ENCODE peak calls at places on chromosomes 13 and 19, in five cellular contexts. One of them, this sample, is unnamed. For H3K27me3, the result is how much of the 10 kb centered on the place peaks cover.

GRCh38 chr13:41960195-41960699 is 662 bp downstream of the VWA8 start:
- DNase-seq in tibial artery: no peak
- DNase-seq in heart right ventricle: no peak
- DNase-seq in cardiac muscle cell: peak
- DNase-seq in brain microvascular endothelial cell: no peak
- DNase-seq in this sample: no peak

GRCh38 chr13:101493541-101493940 is 41.1 kb downstream of the ITGBL1 start:
- DNase-seq in brain microvascular endothelial cell: no peak
- DNase-seq in cardiac muscle cell: no peak
- DNase-seq in heart right ventricle: no peak
- DNase-seq in tibial artery: no peak
- DNase-seq in this sample: no peak

GRCh38 chr19:42634409-42635232 is 39.9 kb upstream of the CEACAM8 start:
- DNase-seq in cardiac muscle cell: peak
- DNase-seq in brain microvascular endothelial cell: peak
- DNase-seq in heart right ventricle: no peak
- DNase-seq in tibial artery: no peak
- DNase-seq in this sample: no peak

GRCh38 chr19:35291259-35291658 is 702 bp upstream of the MAG start:
- DNase-seq in heart right ventricle: no peak
- DNase-seq in brain microvascular endothelial cell: no peak
- DNase-seq in cardiac muscle cell: no peak
- DNase-seq in tibial artery: no peak
- DNase-seq in this sample: no peak

GRCh38 chr13:50392977-50393376 is 377.7 kb downstream of the KCNRG start:
- DNase-seq in brain microvascular endothelial cell: no peak
- DNase-seq in heart right ventricle: no peak
- DNase-seq in tibial artery: no peak
- DNase-seq in cardiac muscle cell: no peak
- DNase-seq in this sample: no peak

GRCh38 chr13:73702419-73703071 is 431.7 kb downstream of the KLF12 start:
- DNase-seq in brain microvascular endothelial cell: no peak
- DNase-seq in cardiac muscle cell: no peak
- DNase-seq in tibial artery: no peak
- DNase-seq in heart right ventricle: no peak
- DNase-seq in this sample: no peak

GRCh38 chr13:36543671-36544070 is 111.4 kb downstream of the CCNA1 start:
- DNase-seq in cardiac muscle cell: no peak
- DNase-seq in heart right ventricle: no peak
- DNase-seq in brain microvascular endothelial cell: no peak
- DNase-seq in tibial artery: no peak
- DNase-seq in this sample: no peak

GRCh38 chr13:43776680-43777079 is 10.1 kb downstream of the ENOX1 start:
- DNase-seq in brain microvascular endothelial cell: peak
- DNase-seq in cardiac muscle cell: peak
- DNase-seq in heart right ventricle: no peak
- DNase-seq in tibial artery: no peak
- DNase-seq in this sample: no peak

GRCh38 chr13:48037346-48038173 is at the start of gene NUDT15:
- DNase-seq in cardiac muscle cell: peak
- DNase-seq in heart right ventricle: peak
- DNase-seq in tibial artery: peak
- DNase-seq in brain microvascular endothelial cell: peak
- DNase-seq in this sample: peak

GRCh38 chr13:84834201-84834600 is 951.9 kb upstream of the SLITRK1 start:
- DNase-seq in cardiac muscle cell: no peak
- DNase-seq in brain microvascular endothelial cell: no peak
- DNase-seq in heart right ventricle: no peak
- DNase-seq in tibial artery: no peak
- DNase-seq in this sample: no peak

GRCh38 chr19:6238256-6238642 is 41.5 kb downstream of the MLLT1 start:
- DNase-seq in heart right ventricle: no peak
- DNase-seq in cardiac muscle cell: peak
- DNase-seq in brain microvascular endothelial cell: no peak
- DNase-seq in tibial artery: no peak
- DNase-seq in this sample: no peak

GRCh38 chr13:92196566-92197256 is 798.3 kb downstream of the GPC5 start:
- DNase-seq in tibial artery: no peak
- DNase-seq in cardiac muscle cell: peak
- DNase-seq in heart right ventricle: no peak
- DNase-seq in brain microvascular endothelial cell: peak
- DNase-seq in this sample: no peak

GRCh38 chr19:10283786-10284540 is 2.8 kb upstream of the ICAM4 start:
- DNase-seq in brain microvascular endothelial cell: no peak
- DNase-seq in cardiac muscle cell: no peak
- DNase-seq in heart right ventricle: no peak
- DNase-seq in tibial artery: no peak
- DNase-seq in this sample: no peak

GRCh38 chr13:40087021-40088002 is 431.9 kb downstream of the COG6 start:
- DNase-seq in heart right ventricle: no peak
- DNase-seq in brain microvascular endothelial cell: no peak
- DNase-seq in cardiac muscle cell: no peak
- DNase-seq in tibial artery: no peak
- DNase-seq in this sample: no peak

GRCh38 chr13:44273991-44274810 is 99.4 kb upstream of the SERP2 start:
- DNase-seq in tibial artery: no peak
- DNase-seq in brain microvascular endothelial cell: no peak
- DNase-seq in heart right ventricle: no peak
- DNase-seq in cardiac muscle cell: peak
- DNase-seq in this sample: no peak

GRCh38 chr13:41597348-41598041 is 140.1 kb downstream of the RGCC start:
- DNase-seq in tibial artery: no peak
- DNase-seq in cardiac muscle cell: no peak
- DNase-seq in brain microvascular endothelial cell: no peak
- DNase-seq in heart right ventricle: no peak
- DNase-seq in this sample: no peak

DNA sequence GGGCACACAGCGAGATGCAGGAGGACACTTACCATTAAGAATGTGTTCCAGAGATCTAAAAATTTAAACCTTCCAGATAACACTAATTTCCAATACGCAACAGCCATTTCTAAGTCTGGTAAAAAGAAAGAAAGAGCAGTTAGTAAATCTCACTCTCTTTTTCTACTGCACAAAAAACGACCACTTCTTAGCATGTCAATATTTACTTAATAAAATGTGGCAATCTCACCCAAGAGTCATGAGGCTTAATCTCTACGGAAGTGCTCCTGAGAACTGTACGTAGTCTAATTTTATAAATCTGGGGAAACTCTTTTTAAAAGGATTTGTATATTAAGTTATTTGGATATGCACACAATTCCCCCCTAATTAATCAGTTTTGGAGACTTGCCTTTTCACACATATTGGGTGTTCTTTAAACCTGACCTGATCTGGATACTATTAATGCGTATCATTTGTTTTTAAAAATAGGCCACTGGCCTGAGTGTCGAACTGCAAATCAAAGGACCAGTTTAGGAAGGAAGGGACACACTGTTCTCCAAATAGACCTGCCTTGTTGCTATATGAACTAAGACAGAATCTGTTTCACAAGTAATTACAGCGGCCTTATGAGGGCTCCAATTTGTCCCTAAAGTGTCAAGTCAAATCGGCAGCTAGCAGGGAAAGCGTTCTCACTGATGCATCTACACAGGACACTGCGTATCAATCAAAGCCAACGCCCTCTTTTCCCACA is 7.9 kb upstream of the ADPRHL1 start:
- DNase-seq in tibial artery: no peak
- DNase-seq in heart right ventricle: no peak
- DNase-seq in cardiac muscle cell: no peak
- DNase-seq in brain microvascular endothelial cell: no peak
- DNase-seq in this sample: no peak
- H3K27me3 ChIP-seq in tibial artery: under half
- H3K27me3 ChIP-seq in heart right ventricle: under half
- H3K27me3 ChIP-seq in cardiac muscle cell: under half
- H3K27me3 ChIP-seq in brain microvascular endothelial cell: under half
- H3K27me3 ChIP-seq in this sample: under half

DNA sequence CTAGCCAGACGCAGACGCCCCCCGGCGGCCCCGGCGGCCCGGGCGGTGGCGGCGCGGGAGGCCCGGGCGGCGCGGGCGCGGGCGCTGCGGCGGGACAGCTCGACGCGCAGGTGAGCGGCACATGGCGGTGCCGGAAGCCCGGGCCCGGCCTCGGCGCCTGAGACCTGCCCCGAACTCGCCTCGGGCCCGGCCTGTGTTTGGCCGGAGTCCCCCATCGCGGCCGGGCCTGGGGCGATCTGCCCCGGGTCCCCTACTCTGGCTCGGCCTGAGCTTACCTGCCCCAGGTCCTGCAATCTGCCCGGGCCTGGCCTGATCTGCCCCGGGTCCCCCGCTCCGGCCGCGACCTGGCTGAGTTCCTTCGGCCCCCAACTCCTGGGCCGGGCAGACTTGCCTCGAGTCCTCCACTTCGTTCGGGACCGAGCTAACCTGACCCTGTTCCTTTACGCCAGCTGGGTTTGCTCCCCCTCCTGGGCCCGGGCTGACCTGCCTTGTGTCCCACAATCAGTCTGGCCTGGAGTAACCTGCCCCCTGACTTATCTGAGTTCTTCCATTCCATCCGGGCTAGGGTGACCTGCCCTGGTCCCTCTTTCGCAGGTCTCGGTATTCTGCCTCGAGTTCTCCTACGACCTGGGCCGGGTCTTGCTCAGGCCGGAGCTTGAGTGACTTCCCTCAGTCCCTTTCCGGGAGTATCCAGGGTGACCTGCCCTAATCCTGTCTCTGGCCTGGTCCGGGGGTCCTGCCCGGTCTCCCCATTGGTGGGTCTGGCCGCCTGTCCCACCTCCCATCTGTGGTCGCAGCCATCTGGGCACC is 777 bp downstream of the UPF1 start:
- DNase-seq in cardiac muscle cell: no peak
- DNase-seq in heart right ventricle: no peak
- DNase-seq in tibial artery: no peak
- DNase-seq in brain microvascular endothelial cell: peak
- DNase-seq in this sample: no peak
- TF ChIP-seq CTCF in cardiac muscle cell: peak
- TF ChIP-seq CTCF in heart right ventricle: no peak
- TF ChIP-seq CTCF in tibial artery: no peak
- TF ChIP-seq CTCF in brain microvascular endothelial cell: peak
- TF ChIP-seq CTCF in this sample: peak

GRCh38 chr13:94351292-94352000 is 128.0 kb downstream of the DCT start:
- DNase-seq in brain microvascular endothelial cell: peak
- DNase-seq in tibial artery: no peak
- DNase-seq in heart right ventricle: no peak
- DNase-seq in cardiac muscle cell: peak
- DNase-seq in this sample: peak
- H3K4me3 ChIP-seq in brain microvascular endothelial cell: no peak
- H3K4me3 ChIP-seq in tibial artery: no peak
- H3K4me3 ChIP-seq in heart right ventricle: no peak
- H3K4me3 ChIP-seq in cardiac muscle cell: no peak
- H3K4me3 ChIP-seq in this sample: no peak

GRCh38 chr13:87972568-87972967 is 301.4 kb downstream of the SLITRK5 start:
- DNase-seq in heart right ventricle: no peak
- DNase-seq in cardiac muscle cell: no peak
- DNase-seq in tibial artery: no peak
- DNase-seq in brain microvascular endothelial cell: no peak
- DNase-seq in this sample: no peak
- H3K27me3 ChIP-seq in heart right ventricle: under half
- H3K27me3 ChIP-seq in cardiac muscle cell: under half
- H3K27me3 ChIP-seq in tibial artery: under half
- H3K27me3 ChIP-seq in brain microvascular endothelial cell: under half
- H3K27me3 ChIP-seq in this sample: under half

DNA sequence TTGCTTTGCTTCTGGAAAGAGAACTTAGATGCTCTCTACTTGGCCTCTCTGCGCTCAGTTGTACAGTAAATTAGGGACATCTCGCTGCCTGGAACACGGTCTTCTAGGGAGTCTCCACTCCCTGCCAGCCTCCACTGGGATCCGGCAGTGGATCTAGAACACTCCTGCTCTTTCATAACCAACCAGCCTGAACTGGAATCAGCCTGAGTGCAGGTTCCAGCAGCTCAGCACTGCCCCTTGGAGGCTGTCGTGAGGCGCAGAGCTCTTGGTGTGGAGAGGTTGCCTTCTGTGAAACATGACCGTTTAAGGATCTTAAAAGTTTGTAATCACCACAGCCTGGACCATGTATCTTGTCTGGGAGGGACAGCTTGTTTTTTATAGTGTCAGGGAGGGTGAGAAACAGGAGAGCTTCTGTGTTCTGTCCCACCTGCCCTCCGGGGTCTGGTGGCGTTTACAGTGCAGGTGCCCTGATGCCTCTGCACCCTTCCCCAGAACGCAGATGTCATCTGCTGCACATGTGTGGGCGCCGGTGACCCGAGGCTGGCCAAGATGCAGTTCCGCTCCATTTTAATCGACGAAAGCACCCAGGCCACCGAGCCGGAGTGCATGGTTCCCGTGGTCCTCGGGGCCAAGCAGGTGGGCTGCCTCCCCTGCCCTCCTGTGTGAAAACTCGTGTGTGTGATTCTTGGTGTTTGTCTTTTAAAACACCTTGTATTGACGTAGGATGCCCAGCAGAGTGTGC is 24.8 kb downstream of the UPF1 start:
- DNase-seq in heart right ventricle: no peak
- DNase-seq in tibial artery: no peak
- DNase-seq in cardiac muscle cell: peak
- DNase-seq in brain microvascular endothelial cell: peak
- DNase-seq in this sample: no peak
- TF ChIP-seq CTCF in heart right ventricle: no peak
- TF ChIP-seq CTCF in tibial artery: no peak
- TF ChIP-seq CTCF in cardiac muscle cell: peak
- TF ChIP-seq CTCF in brain microvascular endothelial cell: peak
- TF ChIP-seq CTCF in this sample: peak

GRCh38 chr13:19961924-19962323 is 3.4 kb downstream of the ZMYM2 start:
- DNase-seq in brain microvascular endothelial cell: no peak
- DNase-seq in tibial artery: no peak
- DNase-seq in heart right ventricle: no peak
- DNase-seq in cardiac muscle cell: no peak
- DNase-seq in this sample: no peak
- H3K4me3 ChIP-seq in brain microvascular endothelial cell: no peak
- H3K4me3 ChIP-seq in tibial artery: no peak
- H3K4me3 ChIP-seq in heart right ventricle: no peak
- H3K4me3 ChIP-seq in cardiac muscle cell: peak
- H3K4me3 ChIP-seq in this sample: no peak